ENCODE peak calls at places on chromosomes 13 and 19, in five cellular contexts. Q, H, J, T and X are unnamed samples.

GRCh38 chr19:13689050-13689449 is 75.3 kb upstream of the MRI1 start:
- DNase-seq in H (peak; percentile 53), Q (peak; percentile 1), J (peak; percentile 42), T (no peak), X (peak; percentile 10)

GRCh38 chr13:23770428-23770827 is 118.8 kb downstream of the MIPEP start:
- DNase-seq in Q (no peak), T (no peak), J (no peak), H (no peak), X (no peak)

GRCh38 chr13:37797606-37798005 is 72.0 kb downstream of the TRPC4 start:
- DNase-seq in J (no peak), H (no peak), Q (no peak), T (no peak), X (no peak)

GRCh38 chr13:106132216-106132615 is 403.2 kb downstream of the EFNB2 start:
- DNase-seq in J (no peak), Q (no peak), H (peak; percentile 23), T (no peak), X (no peak)

GRCh38 chr13:109672545-109672944 is 113.8 kb downstream of the IRS2 start:
- DNase-seq in H (no peak), T (no peak), J (no peak), Q (no peak), X (no peak)

GRCh38 chr19:1863638-1864479 is 480 bp upstream of the KLF16 start:
- DNase-seq in J (peak; percentile 93), H (peak; percentile 93), T (peak; percentile 97), Q (peak; percentile 94), X (peak; percentile 92)

GRCh38 chr13:35771898-35772297 is 295.4 kb upstream of the MAB21L1 start:
- DNase-seq in H (peak; percentile 73), J (no peak), T (no peak), Q (no peak), X (no peak)

GRCh38 chr19:45098521-45099464 is 5.8 kb downstream of the PPP1R37 start:
- DNase-seq in T (no peak), Q (no peak), J (peak; percentile 79), H (no peak), X (peak; percentile 65)